ENCODE peak calls at places on chromosomes 11 and 22, in seven cellular contexts. P is neural progenitor cell, N is activated B cell treated with CpG ODN at 0.5 μM for 24 hours, L is pancreas, H is astrocyte of the spinal cord, K is testis, G is GM12865. C is an unnamed sample.

GRCh38 chr11:3855808-3856491 is 486 bp downstream of the STIM1 start:
- DNase-seq in P (peak; percentile 37), N (no peak), L (peak; percentile 56), H (no peak), K (peak; percentile 46), G (peak; percentile 63), C (peak; percentile 63)

GRCh38 chr11:79414644-79415317 is 26.0 kb downstream of the TENM4 start:
- DNase-seq in P (no peak), N (no peak), L (no peak), H (peak; percentile 84), K (no peak), G (no peak), C (peak; percentile 55)

GRCh38 chr11:27055065-27055682 is 14.6 kb downstream of the BBOX1 start:
- DNase-seq in P (no peak), N (no peak), L (no peak), H (peak; percentile 76), K (no peak), G (no peak), C (no peak)

GRCh38 chr22:22235564-22235963 is 9.0 kb upstream of the VPREB1 start:
- DNase-seq in P (peak; percentile 61), N (no peak), L (no peak), H (no peak), K (peak; percentile 47), G (peak; percentile 76), C (no peak)

GRCh38 chr22:39518996-39519680 is 1.2 kb upstream of the ATF4 start:
- DNase-seq in P (peak; percentile 60), N (no peak), L (no peak), H (peak; percentile 64), K (no peak), G (peak; percentile 52), C (no peak)

GRCh38 chr11:111570796-111571195 is 30.3 kb downstream of the LAYN start:
- DNase-seq in P (no peak), N (no peak), L (no peak), H (no peak), K (no peak), G (no peak), C (no peak)

GRCh38 chr11:19060629-19061028 is at the start of gene MRGPRX2:
- DNase-seq in P (no peak), N (no peak), L (no peak), H (no peak), K (no peak), G (no peak), C (no peak)

GRCh38 chr22:28978158-28978557 is 83.5 kb downstream of the C22orf31 start:
- DNase-seq in P (no peak), N (no peak), L (no peak), H (peak; percentile 53), K (peak; percentile 30), G (no peak), C (peak; percentile 77)

GRCh38 chr11:10398525-10398924 is 56.5 kb upstream of the AMPD3 start:
- DNase-seq in P (no peak), N (no peak), L (no peak), H (no peak), K (no peak), G (no peak), C (no peak)

GRCh38 chr11:47906066-47906465 is 57.9 kb upstream of the NUP160 start:
- DNase-seq in P (no peak), N (no peak), L (no peak), H (no peak), K (no peak), G (no peak), C (no peak)

GRCh38 chr11:748007-748359 is 719 bp downstream of the TALDO1 start:
- DNase-seq in P (peak; percentile 28), N (no peak), L (no peak), H (no peak), K (no peak), G (no peak), C (peak; percentile 66)

GRCh38 chr11:12090761-12091261 is 19.6 kb upstream of the MICAL2 start:
- DNase-seq in P (no peak), N (no peak), L (no peak), H (no peak), K (no peak), G (no peak), C (no peak)

GRCh38 chr11:39681428-39681827 is 1778.0 kb downstream of the LRRC4C start:
- DNase-seq in P (no peak), N (no peak), L (no peak), H (no peak), K (no peak), G (no peak), C (no peak)

GRCh38 chr22:19961201-19961580 is 19.6 kb upstream of the TXNRD2 start:
- DNase-seq in P (no peak), N (no peak), L (no peak), H (no peak), K (no peak), G (no peak), C (no peak)

GRCh38 chr11:10666976-10667892 is 26.3 kb downstream of the IRAG1 start:
- DNase-seq in P (no peak), N (no peak), L (no peak), H (peak; percentile 79), K (no peak), G (no peak), C (no peak)

GRCh38 chr11:133606122-133606521 is 73.8 kb upstream of the OPCML start:
- DNase-seq in P (no peak), N (no peak), L (no peak), H (no peak), K (no peak), G (no peak), C (no peak)

GRCh38 chr11:79437274-79437980 is 3.4 kb downstream of the TENM4 start:
- DNase-seq in P (peak; percentile 85), N (peak; percentile 16), L (peak; percentile 54), H (peak; percentile 71), K (peak; percentile 70), G (no peak), C (peak; percentile 76)

GRCh38 chr11:84580338-84580737 is 1046.8 kb downstream of the DLG2 start:
- DNase-seq in P (peak; percentile 39), N (no peak), L (no peak), H (no peak), K (no peak), G (no peak), C (no peak)

GRCh38 chr22:36162127-36163034 is 1.8 kb upstream of the APOL3 start:
- DNase-seq in P (no peak), N (no peak), L (no peak), H (no peak), K (no peak), G (peak; percentile 76), C (no peak)

GRCh38 chr22:27993201-27993635 is 74.2 kb upstream of the PITPNB start:
- DNase-seq in P (no peak), N (no peak), L (no peak), H (no peak), K (no peak), G (no peak), C (no peak)

DNA sequence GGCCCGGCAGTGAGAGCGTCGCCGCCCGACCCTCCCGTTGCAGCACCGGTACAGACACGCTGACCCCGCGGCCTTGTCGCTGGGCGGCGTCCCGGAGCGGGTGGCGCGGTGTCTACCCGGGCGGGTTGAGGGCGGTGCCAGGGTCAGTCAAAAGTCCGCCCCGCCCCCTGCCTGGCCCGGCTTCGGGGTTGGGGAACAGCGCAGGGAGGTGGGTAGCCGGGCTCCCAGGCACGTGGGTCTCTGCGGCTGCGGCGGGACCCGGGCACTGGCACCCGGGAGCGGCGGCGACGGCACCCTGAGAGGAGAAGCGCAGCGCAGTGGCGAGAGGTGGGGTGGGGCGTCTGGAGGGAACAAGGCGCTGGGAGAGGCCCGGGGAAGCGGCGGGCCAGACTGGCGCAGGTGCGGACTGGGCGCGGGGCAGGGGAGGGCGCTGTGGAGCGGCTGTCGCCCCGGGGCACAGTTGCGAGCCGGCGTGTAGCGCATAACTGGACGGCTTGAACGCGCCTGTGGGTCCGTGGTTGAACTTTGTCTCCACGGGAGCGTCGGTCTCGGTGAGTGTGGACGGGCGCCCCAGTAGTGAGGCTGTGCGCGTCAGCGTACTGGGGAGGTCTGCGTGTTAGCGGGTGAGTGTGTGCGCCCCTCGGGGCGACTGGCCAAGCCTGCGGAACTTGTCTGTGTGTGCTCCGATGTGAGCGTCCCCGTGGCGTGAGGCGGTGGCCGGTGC is at the start of gene P2RY2:
- DNase-seq in P (peak; percentile 88), N (peak; percentile 58), L (peak; percentile 81), H (no peak), K (peak; percentile 53), G (peak; percentile 32), C (peak; percentile 95)
- TF ChIP-seq CTCF in P (peak; percentile 66), N (no peak), L (peak; percentile 25), H (peak; percentile 45), K (peak; percentile 23), G (peak; percentile 40), C (peak; percentile 52)

DNA sequence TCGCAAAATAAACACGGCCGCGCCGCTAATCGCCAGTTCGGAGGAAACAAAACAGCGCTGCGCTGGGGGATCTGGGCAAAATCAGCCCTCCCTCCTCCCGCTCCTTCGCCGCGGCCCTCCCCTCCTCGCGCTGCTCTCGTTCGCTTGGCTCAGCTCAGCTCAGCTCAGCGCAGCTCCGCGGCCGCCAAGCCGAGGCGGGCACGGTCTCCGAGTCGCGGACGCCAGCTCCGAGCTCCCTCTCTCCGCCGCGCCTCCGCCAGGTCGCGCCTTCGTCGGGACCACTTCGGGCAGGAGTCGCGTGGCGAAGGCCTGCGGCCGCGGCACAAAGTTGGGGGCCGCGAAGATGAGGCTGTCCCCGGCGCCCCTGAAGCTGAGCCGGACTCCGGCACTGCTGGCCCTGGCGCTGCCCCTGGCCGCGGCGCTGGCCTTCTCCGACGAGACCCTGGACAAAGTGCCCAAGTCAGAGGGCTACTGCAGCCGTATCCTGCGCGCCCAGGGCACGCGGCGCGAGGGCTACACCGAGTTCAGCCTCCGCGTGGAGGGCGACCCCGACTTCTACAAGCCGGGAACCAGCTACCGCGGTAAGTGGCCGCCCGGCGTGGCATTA is at the start of gene SPON1:
- DNase-seq in P (peak; percentile 93), N (peak; percentile 16), L (peak; percentile 35), H (peak; percentile 25), K (peak; percentile 28), G (no peak), C (peak; percentile 20)
- TF ChIP-seq CTCF in P (no peak), N (no peak), L (no peak), H (no peak), K (no peak), G (no peak), C (no peak)

DNA sequence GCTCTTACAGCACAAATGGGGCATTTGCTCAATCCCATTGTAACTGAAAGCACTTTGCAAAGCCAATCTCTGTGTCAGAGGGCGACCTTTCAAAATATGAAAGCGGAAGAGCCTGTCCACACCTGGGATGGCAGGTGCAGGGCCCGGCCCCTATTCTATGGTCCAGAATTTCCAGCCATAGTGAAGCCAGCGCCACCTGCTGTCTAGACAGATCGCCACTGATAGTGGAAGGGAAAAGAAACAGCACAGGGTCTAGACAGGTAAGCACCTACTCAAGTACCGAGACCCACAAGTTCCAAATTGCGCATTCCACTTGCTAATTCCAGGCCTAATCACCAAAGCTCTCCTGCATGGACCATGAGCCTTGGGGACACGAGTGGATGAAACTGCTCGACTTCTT is 141.4 kb downstream of the NTM start:
- DNase-seq in P (peak; percentile 72), N (no peak), L (peak; percentile 51), H (no peak), K (peak; percentile 41), G (peak; percentile 40), C (peak; percentile 50)
- TF ChIP-seq CTCF in P (peak; percentile 82), N (no peak), L (peak; percentile 54), H (peak; percentile 48), K (peak; percentile 35), G (peak; percentile 55), C (peak; percentile 36)

DNA sequence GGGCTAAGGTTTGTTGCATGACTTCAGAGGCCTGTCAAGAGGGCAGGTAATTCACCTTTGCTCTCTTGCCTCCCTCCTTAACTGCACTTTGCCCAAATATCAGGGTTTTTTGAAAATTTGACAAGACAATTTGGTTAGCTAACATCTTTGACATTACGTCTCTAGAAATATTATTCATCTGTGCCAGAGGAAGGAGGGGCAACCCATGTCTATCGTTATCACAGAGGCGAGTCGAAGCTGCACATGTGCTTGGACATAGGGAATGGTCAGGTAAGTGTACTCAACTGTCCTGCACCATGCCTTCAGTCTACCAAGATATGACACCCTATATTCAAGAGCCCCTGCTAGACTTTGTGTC is 3.7 kb downstream of the AKIP1 start:
- DNase-seq in P (no peak), N (no peak), L (no peak), H (no peak), K (no peak), G (no peak), C (no peak)
- TF ChIP-seq CTCF in P (no peak), N (no peak), L (no peak), H (no peak), K (no peak), G (no peak), C (no peak)